ENCODE peak calls at places on chromosomes 6 and 20, in five cellular contexts. One of them, this sample, is unnamed.

GRCh38 chr20:41654884-41655283 is 36.7 kb upstream of the CHD6 start:
- DNase-seq in WTC11: peak
- DNase-seq in K562: peak
- DNase-seq in GM12878: no peak
- DNase-seq in A549: no peak
- DNase-seq in this sample: no peak

GRCh38 chr20:63116412-63117106 is 99.4 kb downstream of the YTHDF1 start:
- DNase-seq in A549: peak
- DNase-seq in WTC11: peak
- DNase-seq in K562: peak
- DNase-seq in GM12878: no peak
- DNase-seq in this sample: no peak

GRCh38 chr20:49344975-49345374 is 67.1 kb upstream of the ZNFX1 start:
- DNase-seq in GM12878: no peak
- DNase-seq in K562: no peak
- DNase-seq in WTC11: no peak
- DNase-seq in A549: peak
- DNase-seq in this sample: no peak

GRCh38 chr6:110414669-110415296 is 592 bp downstream of the DDO start:
- DNase-seq in K562: no peak
- DNase-seq in GM12878: no peak
- DNase-seq in WTC11: no peak
- DNase-seq in A549: no peak
- DNase-seq in this sample: no peak

GRCh38 chr6:166595949-166596348 is 9.5 kb upstream of the RAMACL start:
- DNase-seq in WTC11: no peak
- DNase-seq in GM12878: no peak
- DNase-seq in A549: no peak
- DNase-seq in K562: no peak
- DNase-seq in this sample: no peak

GRCh38 chr6:162765251-162765650 is 37.5 kb downstream of the PACRG start:
- DNase-seq in A549: no peak
- DNase-seq in WTC11: no peak
- DNase-seq in GM12878: no peak
- DNase-seq in K562: no peak
- DNase-seq in this sample: no peak

GRCh38 chr20:22789661-22790060 is 205.3 kb upstream of the FOXA2 start:
- DNase-seq in K562: no peak
- DNase-seq in A549: no peak
- DNase-seq in GM12878: no peak
- DNase-seq in WTC11: no peak
- DNase-seq in this sample: no peak

GRCh38 chr6:142361765-142362540 is 60.1 kb downstream of the ADGRG6 start:
- DNase-seq in GM12878: no peak
- DNase-seq in A549: no peak
- DNase-seq in WTC11: no peak
- DNase-seq in K562: no peak
- DNase-seq in this sample: peak

GRCh38 chr6:116881236-116881635 is 4.2 kb downstream of the RFX6 start:
- DNase-seq in WTC11: no peak
- DNase-seq in GM12878: no peak
- DNase-seq in A549: no peak
- DNase-seq in K562: no peak
- DNase-seq in this sample: peak

GRCh38 chr20:14142171-14142570 is 146.9 kb downstream of the MACROD2 start:
- DNase-seq in K562: no peak
- DNase-seq in WTC11: peak
- DNase-seq in GM12878: peak
- DNase-seq in A549: peak
- DNase-seq in this sample: peak

GRCh38 chr6:113184291-113184690 is 672.9 kb upstream of the MARCKS start:
- DNase-seq in GM12878: no peak
- DNase-seq in K562: no peak
- DNase-seq in A549: no peak
- DNase-seq in WTC11: no peak
- DNase-seq in this sample: no peak

GRCh38 chr20:40431611-40432010 is 257.4 kb downstream of the MAFB start:
- DNase-seq in WTC11: no peak
- DNase-seq in GM12878: no peak
- DNase-seq in K562: no peak
- DNase-seq in A549: no peak
- DNase-seq in this sample: no peak

GRCh38 chr6:12034349-12034748 is 22.2 kb downstream of the HIVEP1 start:
- DNase-seq in K562: peak
- DNase-seq in WTC11: no peak
- DNase-seq in GM12878: no peak
- DNase-seq in A549: no peak
- DNase-seq in this sample: no peak

GRCh38 chr6:43129434-43130194 is 41.5 kb upstream of the SRF start:
- DNase-seq in WTC11: peak
- DNase-seq in GM12878: no peak
- DNase-seq in A549: peak
- DNase-seq in K562: peak
- DNase-seq in this sample: peak

GRCh38 chr20:48760403-48760889 is 67.4 kb downstream of the PREX1 start:
- DNase-seq in WTC11: no peak
- DNase-seq in GM12878: no peak
- DNase-seq in A549: no peak
- DNase-seq in K562: no peak
- DNase-seq in this sample: no peak

GRCh38 chr20:62336329-62336728 is 30.8 kb downstream of the LAMA5 start:
- DNase-seq in GM12878: no peak
- DNase-seq in K562: no peak
- DNase-seq in WTC11: no peak
- DNase-seq in A549: no peak
- DNase-seq in this sample: no peak

GRCh38 chr6:107116923-107117417 is 1.7 kb upstream of the BEND3 start:
- DNase-seq in GM12878: no peak
- DNase-seq in K562: no peak
- DNase-seq in A549: no peak
- DNase-seq in WTC11: no peak
- DNase-seq in this sample: no peak

GRCh38 chr6:12119085-12119588 is 107.0 kb downstream of the HIVEP1 start:
- DNase-seq in WTC11: no peak
- DNase-seq in GM12878: peak
- DNase-seq in K562: peak
- DNase-seq in A549: peak
- DNase-seq in this sample: no peak

GRCh38 chr6:168888786-168889345 is 364.8 kb downstream of the THBS2 start:
- DNase-seq in K562: no peak
- DNase-seq in WTC11: no peak
- DNase-seq in GM12878: no peak
- DNase-seq in A549: no peak
- DNase-seq in this sample: no peak

GRCh38 chr20:18477821-18478220 is 10.6 kb downstream of the POLR3F start:
- DNase-seq in WTC11: no peak
- DNase-seq in K562: no peak
- DNase-seq in A549: no peak
- DNase-seq in GM12878: no peak
- DNase-seq in this sample: no peak

GRCh38 chr6:38492031-38492430 is 147.7 kb downstream of the BTBD9 start:
- DNase-seq in K562: no peak
- DNase-seq in A549: no peak
- DNase-seq in WTC11: no peak
- DNase-seq in GM12878: no peak
- DNase-seq in this sample: no peak

GRCh38 chr20:31713312-31714049 is 9.2 kb downstream of the BCL2L1 start:
- DNase-seq in K562: no peak
- DNase-seq in GM12878: no peak
- DNase-seq in WTC11: no peak
- DNase-seq in A549: peak
- DNase-seq in this sample: peak

GRCh38 chr20:21322083-21322710 is 19.1 kb downstream of the XRN2 start:
- DNase-seq in K562: no peak
- DNase-seq in A549: no peak
- DNase-seq in WTC11: no peak
- DNase-seq in GM12878: no peak
- DNase-seq in this sample: no peak

GRCh38 chr6:138622967-138623366 is 123.7 kb upstream of the NHSL1 start:
- DNase-seq in A549: no peak
- DNase-seq in WTC11: no peak
- DNase-seq in K562: no peak
- DNase-seq in GM12878: no peak
- DNase-seq in this sample: no peak

GRCh38 chr6:12748815-12749521 is 32.4 kb downstream of the PHACTR1 start:
- DNase-seq in K562: no peak
- DNase-seq in A549: no peak
- DNase-seq in WTC11: peak
- DNase-seq in GM12878: no peak
- DNase-seq in this sample: no peak

GRCh38 chr6:40036186-40036585 is 101.9 kb upstream of the MOCS1 start:
- DNase-seq in WTC11: no peak
- DNase-seq in A549: no peak
- DNase-seq in K562: no peak
- DNase-seq in GM12878: no peak
- DNase-seq in this sample: no peak

GRCh38 chr6:167450631-167451030 is 125.7 kb downstream of the TTLL2 start:
- DNase-seq in A549: no peak
- DNase-seq in WTC11: no peak
- DNase-seq in K562: no peak
- DNase-seq in GM12878: no peak
- DNase-seq in this sample: no peak

GRCh38 chr6:26097268-26097875 is 10.1 kb downstream of the HFE start:
- DNase-seq in K562: peak
- DNase-seq in WTC11: peak
- DNase-seq in A549: peak
- DNase-seq in GM12878: no peak
- DNase-seq in this sample: peak

GRCh38 chr6:127022297-127022696 is 96.2 kb upstream of the RSPO3 start:
- DNase-seq in K562: no peak
- DNase-seq in A549: no peak
- DNase-seq in GM12878: no peak
- DNase-seq in WTC11: no peak
- DNase-seq in this sample: peak

GRCh38 chr6:134630468-134631180 is 312.7 kb upstream of the SGK1 start:
- DNase-seq in A549: no peak
- DNase-seq in WTC11: no peak
- DNase-seq in K562: no peak
- DNase-seq in GM12878: no peak
- DNase-seq in this sample: no peak

GRCh38 chr6:119672725-119673124 is 323.2 kb upstream of the MAN1A1 start:
- DNase-seq in A549: no peak
- DNase-seq in K562: no peak
- DNase-seq in GM12878: no peak
- DNase-seq in WTC11: no peak
- DNase-seq in this sample: no peak

GRCh38 chr20:40694246-40694645 is 5.2 kb upstream of the MAFB start:
- DNase-seq in GM12878: no peak
- DNase-seq in K562: no peak
- DNase-seq in WTC11: no peak
- DNase-seq in A549: no peak
- DNase-seq in this sample: no peak

GRCh38 chr20:58690351-58690750 is 2.2 kb upstream of the NPEPL1 start:
- DNase-seq in WTC11: no peak
- DNase-seq in GM12878: no peak
- DNase-seq in K562: no peak
- DNase-seq in A549: no peak
- DNase-seq in this sample: no peak

GRCh38 chr6:27260339-27260738 is 12.8 kb downstream of the PRSS16 start:
- DNase-seq in K562: no peak
- DNase-seq in WTC11: peak
- DNase-seq in GM12878: no peak
- DNase-seq in A549: no peak
- DNase-seq in this sample: no peak
- TF ChIP-seq ESRRA in K562: no peak
- TF ChIP-seq ESRRA in WTC11: no peak
- TF ChIP-seq ESRRA in GM12878: no peak
- TF ChIP-seq ESRRA in A549: no peak
- TF ChIP-seq ESRRA in this sample: no peak

GRCh38 chr20:52035498-52035897 is 156.1 kb downstream of the ZFP64 start:
- DNase-seq in GM12878: no peak
- DNase-seq in K562: peak
- DNase-seq in WTC11: no peak
- DNase-seq in A549: no peak
- DNase-seq in this sample: peak

GRCh38 chr20:52037370-52037769 is 154.2 kb downstream of the ZFP64 start:
- DNase-seq in WTC11: no peak
- DNase-seq in A549: no peak
- DNase-seq in K562: no peak
- DNase-seq in GM12878: no peak
- DNase-seq in this sample: no peak

GRCh38 chr20:52039746-52040145 is 151.8 kb downstream of the ZFP64 start:
- DNase-seq in K562: no peak
- DNase-seq in A549: no peak
- DNase-seq in WTC11: no peak
- DNase-seq in GM12878: no peak
- DNase-seq in this sample: no peak

GRCh38 chr20:52033313-52033712 is 158.3 kb downstream of the ZFP64 start:
- DNase-seq in GM12878: no peak
- DNase-seq in WTC11: no peak
- DNase-seq in A549: no peak
- DNase-seq in K562: no peak
- DNase-seq in this sample: no peak

GRCh38 chr20:52035977-52036376 is 155.6 kb downstream of the ZFP64 start:
- DNase-seq in A549: no peak
- DNase-seq in WTC11: no peak
- DNase-seq in GM12878: no peak
- DNase-seq in K562: no peak
- DNase-seq in this sample: no peak
- TF ChIP-seq ESRRA in A549: no peak
- TF ChIP-seq ESRRA in WTC11: no peak
- TF ChIP-seq ESRRA in GM12878: no peak
- TF ChIP-seq ESRRA in K562: no peak
- TF ChIP-seq ESRRA in this sample: no peak

DNA sequence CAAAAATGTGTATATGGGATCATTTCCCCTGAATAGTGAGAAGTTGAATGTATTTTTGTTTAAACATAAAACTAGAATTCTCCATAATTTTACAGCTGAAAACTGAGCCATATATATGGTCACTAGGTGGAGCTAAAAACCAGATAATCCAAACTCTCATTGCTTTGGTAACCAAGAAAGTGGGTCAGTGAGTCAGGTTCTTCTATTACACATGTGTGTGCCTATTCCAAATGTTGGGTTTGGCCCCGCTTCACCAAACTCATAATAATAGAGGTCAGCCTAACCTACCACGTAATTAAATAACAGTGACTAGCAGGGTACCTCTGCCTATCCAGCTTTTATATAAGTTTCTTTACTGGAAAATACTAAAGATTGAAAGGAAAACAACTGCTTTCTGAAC is 19.3 kb upstream of the RNGTT start:
- DNase-seq in WTC11: no peak
- DNase-seq in GM12878: peak
- DNase-seq in A549: peak
- DNase-seq in K562: peak
- DNase-seq in this sample: peak
- TF ChIP-seq ESRRA in WTC11: no peak
- TF ChIP-seq ESRRA in GM12878: no peak
- TF ChIP-seq ESRRA in A549: no peak
- TF ChIP-seq ESRRA in K562: no peak
- TF ChIP-seq ESRRA in this sample: no peak

GRCh38 chr20:25424536-25424935 is 17.1 kb downstream of the GINS1 start:
- DNase-seq in A549: no peak
- DNase-seq in K562: no peak
- DNase-seq in WTC11: no peak
- DNase-seq in GM12878: no peak
- DNase-seq in this sample: no peak

GRCh38 chr20:25421107-25421506 is 13.6 kb downstream of the GINS1 start:
- DNase-seq in GM12878: no peak
- DNase-seq in K562: no peak
- DNase-seq in A549: no peak
- DNase-seq in WTC11: no peak
- DNase-seq in this sample: no peak

GRCh38 chr20:25418779-25419178 is 11.3 kb downstream of the GINS1 start:
- DNase-seq in K562: no peak
- DNase-seq in A549: no peak
- DNase-seq in GM12878: no peak
- DNase-seq in WTC11: no peak
- DNase-seq in this sample: no peak
- TF ChIP-seq ESRRA in K562: no peak
- TF ChIP-seq ESRRA in A549: no peak
- TF ChIP-seq ESRRA in GM12878: no peak
- TF ChIP-seq ESRRA in WTC11: no peak
- TF ChIP-seq ESRRA in this sample: no peak